ENCODE peak calls at places on chromosome 1, in four cellular contexts. K, B, O and J are unnamed samples.

GRCh38 chr1:6683434-6683833 is 18.2 kb downstream of the DNAJC11 start:
- DNase-seq in K (no peak), B (no peak), O (no peak), J (no peak)

GRCh38 chr1:231856426-231856825 is 229.8 kb downstream of the DISC1 start:
- DNase-seq in K (no peak), B (no peak), O (no peak), J (no peak)

GRCh38 chr1:228544921-228545591 is 57.9 kb downstream of the RNF187 start:
- DNase-seq in K (no peak), B (no peak), O (no peak), J (no peak)

GRCh38 chr1:184622136-184622823 is 132.4 kb downstream of the EDEM3 start:
- DNase-seq in K (no peak), B (no peak), O (no peak), J (no peak)

GRCh38 chr1:180571832-180572636 is 13.3 kb downstream of the OVAAL start:
- DNase-seq in K (no peak), B (no peak), O (no peak), J (no peak)

GRCh38 chr1:63773815-63774616 is at the start of gene ROR1:
- DNase-seq in K (peak), B (no peak), O (peak), J (peak)

GRCh38 chr1:117067528-117068370 is 7.6 kb downstream of the TTF2 start:
- DNase-seq in K (peak), B (no peak), O (peak), J (peak)

GRCh38 chr1:64920936-64921589 is 45.3 kb downstream of the JAK1 start:
- DNase-seq in K (no peak), B (no peak), O (no peak), J (peak)

GRCh38 chr1:42962641-42963377 is 4.1 kb upstream of the SLC2A1 start:
- DNase-seq in K (no peak), B (no peak), O (peak), J (no peak)

GRCh38 chr1:77412069-77412793 is 130.4 kb downstream of the AK5 start:
- DNase-seq in K (no peak), B (no peak), O (peak), J (no peak)

GRCh38 chr1:22849770-22850169 is 122.9 kb downstream of the LACTBL1 start:
- DNase-seq in K (no peak), B (no peak), O (no peak), J (no peak)

GRCh38 chr1:54255026-54255425 is 55.1 kb downstream of the MRPL37 start:
- DNase-seq in K (no peak), B (no peak), O (no peak), J (no peak)

GRCh38 chr1:145916745-145917144 is 1.8 kb downstream of the PEX11B start:
- DNase-seq in K (no peak), B (no peak), O (no peak), J (no peak)

GRCh38 chr1:1349256-1350012 is at the start of gene DVL1:
- DNase-seq in K (peak), B (peak), O (no peak), J (peak)